ENCODE peak calls at places on chromosomes 3 and 15, in five cellular contexts. Y, F, S, I and L are unnamed samples.
A peak's percentile ranks its signal among the peaks of the same experiment; 100 is the strongest.

GRCh38 chr3:189622629-189623028 is 8.6 kb upstream of the TP63 start:
- DNase-seq in S (no peak), I (no peak), F (no peak), Y (no peak), L (no peak)

GRCh38 chr3:97937205-97937604 is 35.0 kb downstream of the RIOX2 start:
- DNase-seq in F (no peak), Y (no peak), I (no peak), S (no peak), L (no peak)

GRCh38 chr3:46667061-46667621 is 26.3 kb downstream of the ALS2CL start:
- DNase-seq in F (no peak), Y (no peak), I (no peak), S (no peak), L (no peak)

GRCh38 chr15:84778194-84778593 is 29.8 kb downstream of the ZNF592 start:
- DNase-seq in Y (no peak), I (no peak), S (no peak), F (no peak), L (no peak)

GRCh38 chr15:31236184-31237041 is 90.2 kb upstream of the KLF13 start:
- DNase-seq in Y (no peak), S (peak; percentile 56), F (no peak), I (no peak), L (peak; percentile 74)

GRCh38 chr3:28667646-28668376 is 319.2 kb upstream of the AZI2 start:
- DNase-seq in F (peak; percentile 5), S (peak; percentile 46), I (peak; percentile 24), Y (no peak), L (peak; percentile 9)

GRCh38 chr3:153740109-153740508 is 381.1 kb upstream of the ARHGEF26 start:
- DNase-seq in S (no peak), Y (no peak), I (no peak), F (no peak), L (no peak)

GRCh38 chr3:188264231-188265213 is 110.6 kb downstream of the LPP start:
- DNase-seq in F (no peak), S (no peak), Y (no peak), I (no peak), L (no peak)

GRCh38 chr3:127036209-127037020 is 53.5 kb downstream of the PLXNA1 start:
- DNase-seq in I (no peak), F (no peak), Y (no peak), S (no peak), L (no peak)

GRCh38 chr3:40920041-40920440 is 279.3 kb upstream of the CTNNB1 start:
- DNase-seq in I (no peak), F (no peak), Y (no peak), S (no peak), L (no peak)

GRCh38 chr3:150497956-150498355 is 48.3 kb downstream of the SERP1 start:
- DNase-seq in Y (no peak), S (no peak), F (no peak), I (no peak), L (no peak)

GRCh38 chr3:141625506-141625905 is 112.6 kb upstream of the RNF7 start:
- DNase-seq in F (no peak), S (no peak), I (no peak), Y (no peak), L (no peak)

GRCh38 chr3:169661567-169662214 is 1.8 kb downstream of the MECOM start:
- DNase-seq in F (no peak), Y (no peak), S (no peak), I (no peak), L (no peak)

GRCh38 chr15:44193651-44194396 is 1.2 kb downstream of the FRMD5 start:
- DNase-seq in S (no peak), Y (no peak), F (no peak), I (no peak), L (no peak)

GRCh38 chr3:122576174-122576940 is 1.1 kb upstream of the PARP15 start:
- DNase-seq in I (no peak), F (no peak), Y (no peak), S (no peak), L (no peak)

GRCh38 chr3:42769477-42770131 is 3.4 kb downstream of the CCDC13 start:
- DNase-seq in Y (no peak), I (no peak), S (no peak), F (no peak), L (no peak)

GRCh38 chr3:172675371-172676193 is 35.3 kb downstream of the NCEH1 start:
- DNase-seq in S (no peak), I (no peak), F (no peak), Y (no peak), L (no peak)

GRCh38 chr3:52685285-52685704 is 418 bp downstream of the PBRM1 start:
- DNase-seq in S (peak; percentile 68), F (peak; percentile 71), Y (no peak), I (peak; percentile 72), L (peak; percentile 12)
- H3K4me1 ChIP-seq in S (no peaks in the 10 kb centered on the region), F (peaks cover 38% of the 10 kb centered on the region), Y (peaks cover 40% of the 10 kb centered on the region), I (peaks cover 22% of the 10 kb centered on the region), L (peaks cover 22% of the 10 kb centered on the region)

GRCh38 chr3:130916507-130917167 is 22.8 kb downstream of the ATP2C1 start:
- DNase-seq in F (no peak), S (no peak), I (no peak), Y (no peak), L (no peak)
- H3K4me3 ChIP-seq in F (no peak overlapping the region), S (no peak overlapping the region), I (no peak overlapping the region), Y (no peak overlapping the region), L (no peak overlapping the region)

GRCh38 chr3:101784850-101785613 is 6.0 kb downstream of the NXPE3 start:
- DNase-seq in S (no peak), Y (no peak), I (no peak), F (no peak), L (no peak)
- H3K27ac ChIP-seq in S (peak overlapping the region; percentile 52), Y (peak overlapping the region; percentile 26), I (peak overlapping the region; percentile 45), F (no peak overlapping the region), L (no peak overlapping the region)

GRCh38 chr15:68875377-68876116 is 54.8 kb upstream of the SPESP1 start:
- DNase-seq in F (peak; percentile 86), S (peak; percentile 90), I (peak; percentile 90), Y (peak; percentile 26), L (peak; percentile 72)

GRCh38 chr15:68874788-68875187 is 54.1 kb upstream of the ANP32A start:
- DNase-seq in Y (no peak), S (no peak), I (no peak), F (no peak), L (no peak)

GRCh38 chr15:68868296-68868695 is 47.6 kb upstream of the ANP32A start:
- DNase-seq in Y (no peak), I (no peak), F (no peak), S (no peak), L (no peak)

DNA sequence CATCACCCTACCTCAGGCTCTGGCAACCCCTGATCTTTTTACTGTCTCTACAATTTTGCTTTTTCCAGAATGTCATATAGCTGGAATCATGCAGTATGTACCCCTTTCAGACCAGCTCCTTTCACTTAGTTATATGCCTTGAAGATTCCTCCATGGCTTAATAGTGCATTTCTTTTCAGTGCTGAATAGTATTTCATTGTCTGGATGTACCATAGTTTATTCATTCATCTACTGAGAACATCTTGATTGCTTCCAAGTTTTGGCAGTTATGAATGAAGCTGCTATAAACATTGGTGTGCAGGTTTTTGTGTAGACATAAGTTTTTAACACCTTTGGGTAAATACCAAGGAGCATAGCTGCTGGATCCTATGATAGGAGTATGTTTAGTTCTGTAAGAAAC is 50.8 kb upstream of the ANP32A start:
- DNase-seq in S (no peak), Y (no peak), F (no peak), I (no peak), L (no peak)
- H3K4me1 ChIP-seq in S (no peaks in the 10 kb centered on the region), Y (no peaks in the 10 kb centered on the region), F (no peaks in the 10 kb centered on the region), I (peaks cover 4% of the 10 kb centered on the region), L (no peaks in the 10 kb centered on the region)

GRCh38 chr3:180684807-180685206 is 5.5 kb upstream of the CCDC39 start:
- DNase-seq in F (no peak), Y (no peak), I (no peak), S (no peak), L (no peak)

GRCh38 chr3:180679178-180680096 is at the start of gene CCDC39:
- DNase-seq in F (peak; percentile 3), Y (no peak), S (no peak), I (peak; percentile 40), L (no peak)

GRCh38 chr3:180678231-180678630 is 1.1 kb downstream of the CCDC39 start:
- DNase-seq in S (no peak), I (no peak), Y (no peak), F (no peak), L (no peak)

GRCh38 chr3:180683816-180684215 is 4.5 kb upstream of the CCDC39 start:
- DNase-seq in I (no peak), F (no peak), S (no peak), Y (no peak), L (no peak)

DNA sequence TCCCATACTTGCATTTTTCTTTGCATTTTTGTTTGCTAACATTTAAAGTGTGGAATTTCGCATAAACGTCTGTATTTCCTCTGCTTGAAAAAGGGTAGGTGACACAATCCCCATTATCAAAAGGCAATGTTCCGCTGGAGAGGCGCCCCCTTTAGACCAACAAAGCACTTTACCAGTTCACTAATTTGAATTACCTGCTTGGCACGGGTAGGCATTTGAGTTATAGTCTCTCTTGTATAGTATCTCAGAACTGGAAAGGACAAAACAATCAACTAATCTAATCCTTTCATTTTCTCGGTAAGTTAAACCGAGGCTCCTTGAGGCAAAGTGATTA is 775 bp upstream of the CCDC39 start:
- DNase-seq in Y (no peak), I (peak; percentile 37), F (no peak), S (no peak), L (no peak)
- H3K4me3 ChIP-seq in Y (peak overlapping the region; percentile 45), I (peak overlapping the region; percentile 34), F (peak overlapping the region; percentile 48), S (peak overlapping the region; percentile 78), L (peak overlapping the region; percentile 86)

GRCh38 chr3:114539525-114539924 is 245.7 kb downstream of the TIGIT start:
- DNase-seq in F (no peak), Y (no peak), I (no peak), S (no peak), L (no peak)
- H3K27ac ChIP-seq in F (no peak overlapping the region), Y (no peak overlapping the region), I (no peak overlapping the region), S (no peak overlapping the region), L (no peak overlapping the region)

DNA sequence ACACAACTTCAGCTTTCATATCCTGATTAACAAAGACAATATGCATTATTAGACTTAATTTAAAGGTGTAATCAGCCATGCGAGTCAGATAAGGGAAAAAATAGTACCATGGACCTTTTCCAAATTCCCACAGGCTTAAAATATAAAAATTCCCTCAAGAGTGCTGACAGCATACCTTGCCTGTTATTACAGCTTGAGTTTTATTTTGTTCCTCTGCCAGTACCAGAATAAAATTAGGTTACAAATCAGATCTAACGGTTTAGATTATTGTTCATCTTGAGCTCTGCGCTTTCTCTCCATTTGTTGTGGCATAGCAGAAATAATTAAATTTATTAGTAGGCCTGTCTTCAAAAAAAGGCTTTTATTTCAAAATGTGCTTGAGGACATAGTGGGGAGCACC is 250.3 kb downstream of the PTPRG start:
- DNase-seq in Y (no peak), S (no peak), F (no peak), I (no peak), L (no peak)
- H3K4me1 ChIP-seq in Y (peaks cover 14% of the 10 kb centered on the region), S (no peaks in the 10 kb centered on the region), F (no peaks in the 10 kb centered on the region), I (no peaks in the 10 kb centered on the region), L (peaks cover 72% of the 10 kb centered on the region)